ENCODE peak calls at places on chromosome X, in five cellular contexts. M is ovary, N is thyroid gland, Z is H1, R is upper lobe of left lung. J is an unnamed sample.

GRCh38 chrX:78123190-78123589 is 16.3 kb downstream of the TAF9B start:
- DNase-seq in R (no peak), M (no peak), Z (no peak), N (no peak), J (no peak)

GRCh38 chrX:51614353-51614752 is 4.4 kb downstream of the CENPVL3 start:
- DNase-seq in Z (peak; percentile 42), R (no peak), N (no peak), M (no peak), J (no peak)

GRCh38 chrX:44017726-44018125 is 44.5 kb upstream of the NDP start:
- DNase-seq in N (no peak), Z (no peak), R (no peak), M (no peak), J (no peak)

GRCh38 chrX:24156177-24156576 is 6.6 kb downstream of the ZFX start:
- DNase-seq in R (no peak), Z (no peak), M (no peak), N (no peak), J (no peak)

GRCh38 chrX:139332441-139332840 is 198.1 kb upstream of the F9 start:
- DNase-seq in R (no peak), N (no peak), M (no peak), Z (no peak), J (no peak)

GRCh38 chrX:21978346-21978745 is 37.8 kb downstream of the SMS start:
- DNase-seq in M (no peak), Z (no peak), R (no peak), N (no peak), J (no peak)

GRCh38 chrX:1528186-1528883 is 8.7 kb downstream of the P2RY8 start:
- DNase-seq in M (no peak), R (no peak), Z (peak; percentile 30), N (no peak), J (peak; percentile 32)

GRCh38 chrX:17412692-17413091 is 37.7 kb downstream of the NHS start:
- DNase-seq in M (no peak), R (no peak), Z (no peak), N (no peak), J (no peak)

GRCh38 chrX:110924871-110925270 is 129.3 kb upstream of the CHRDL1 start:
- DNase-seq in N (no peak), R (no peak), Z (no peak), M (no peak), J (no peak)

GRCh38 chrX:101774340-101774739 is 114.7 kb upstream of the ARMCX2 start:
- DNase-seq in Z (no peak), N (no peak), M (no peak), R (no peak), J (no peak)

GRCh38 chrX:120468825-120469525 is at the start of gene LAMP2:
- DNase-seq in M (peak; percentile 91), R (peak; percentile 97), N (peak; percentile 90), Z (peak; percentile 79), J (peak; percentile 92)

GRCh38 chrX:106608016-106608415 is 3.8 kb upstream of the RADX start:
- DNase-seq in R (no peak), Z (no peak), M (no peak), N (no peak), J (no peak)

GRCh38 chrX:150476183-150476699 is 92.2 kb upstream of the MTM1 start:
- DNase-seq in M (no peak), N (no peak), Z (no peak), R (no peak), J (no peak)

GRCh38 chrX:139864613-139865012 is 68.2 kb downstream of the ATP11C start:
- DNase-seq in N (no peak), Z (no peak), R (no peak), M (no peak), J (no peak)

GRCh38 chrX:9416562-9417319 is 48.1 kb upstream of the TBL1X start:
- DNase-seq in N (no peak), R (no peak), Z (no peak), M (no peak), J (no peak)

GRCh38 chrX:140087865-140088264 is 122.5 kb upstream of the CXorf66 start:
- DNase-seq in M (no peak), N (no peak), Z (no peak), R (no peak), J (no peak)

GRCh38 chrX:126137899-126138298 is 28.2 kb downstream of the DCAF12L2 start:
- DNase-seq in R (no peak), N (no peak), Z (no peak), M (no peak), J (no peak)

GRCh38 chrX:122133478-122133877 is 1050.6 kb upstream of the GRIA3 start:
- DNase-seq in Z (no peak), R (no peak), N (no peak), M (no peak), J (no peak)

GRCh38 chrX:63430026-63430425 is 78.9 kb upstream of the SPIN4 start:
- DNase-seq in Z (no peak), N (no peak), R (no peak), M (no peak), J (no peak)

GRCh38 chrX:74132265-74132664 is 171.7 kb upstream of the ZCCHC13 start:
- DNase-seq in N (no peak), Z (no peak), M (no peak), R (no peak), J (no peak)

GRCh38 chrX:96453139-96453538 is 231.5 kb upstream of the DIAPH2 start:
- DNase-seq in M (no peak), N (no peak), R (no peak), Z (no peak), J (no peak)

DNA sequence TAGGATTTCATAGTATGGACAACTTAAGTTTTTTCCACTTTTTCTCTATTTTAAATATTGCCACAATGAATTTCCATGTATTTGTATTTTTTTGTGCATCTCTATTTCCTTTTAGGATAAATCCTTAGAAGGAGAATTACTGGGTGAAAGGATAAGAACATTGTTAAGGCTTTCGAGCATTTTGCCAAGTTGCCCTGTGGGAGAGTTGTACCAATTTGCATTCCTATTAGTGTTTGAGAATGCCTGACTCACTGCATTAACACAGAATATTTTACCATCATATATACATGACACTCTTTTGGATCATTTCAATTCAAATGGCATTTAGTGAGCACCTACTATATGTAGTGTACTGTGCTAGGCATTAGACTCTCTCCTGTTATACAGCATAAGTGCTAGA is 57.0 kb downstream of the PLAC1 start:
- DNase-seq in R (no peak), Z (no peak), M (no peak), N (no peak), J (no peak)
- H3K4me1 ChIP-seq in R (no peaks in the 10 kb centered on the region), Z (peaks cover 5% of the 10 kb centered on the region), M (peaks cover 9% of the 10 kb centered on the region), N (peaks cover 19% of the 10 kb centered on the region), J (no peaks in the 10 kb centered on the region)

GRCh38 chrX:107713205-107714195 is 62.1 kb downstream of the TSC22D3 start:
- DNase-seq in Z (no peak), R (no peak), M (peak; percentile 62), N (peak; percentile 64), J (no peak)
- TF ChIP-seq POLR2A in Z (no peak), R (peak; percentile 11), M (no peak), N (no peak), J (no peak)

GRCh38 chrX:66002832-66003680 is 36.8 kb downstream of the VSIG4 start:
- DNase-seq in R (no peak), N (no peak), M (no peak), Z (no peak), J (no peak)

GRCh38 chrX:66004928-66005831 is 34.7 kb downstream of the VSIG4 start:
- DNase-seq in Z (no peak), R (no peak), N (no peak), M (no peak), J (no peak)

GRCh38 chrX:66007851-66008250 is 32.0 kb downstream of the VSIG4 start:
- DNase-seq in Z (no peak), R (no peak), N (no peak), M (no peak), J (no peak)

GRCh38 chrX:66008403-66008970 is 31.4 kb downstream of the VSIG4 start:
- DNase-seq in R (no peak), M (no peak), Z (no peak), N (no peak), J (no peak)

DNA sequence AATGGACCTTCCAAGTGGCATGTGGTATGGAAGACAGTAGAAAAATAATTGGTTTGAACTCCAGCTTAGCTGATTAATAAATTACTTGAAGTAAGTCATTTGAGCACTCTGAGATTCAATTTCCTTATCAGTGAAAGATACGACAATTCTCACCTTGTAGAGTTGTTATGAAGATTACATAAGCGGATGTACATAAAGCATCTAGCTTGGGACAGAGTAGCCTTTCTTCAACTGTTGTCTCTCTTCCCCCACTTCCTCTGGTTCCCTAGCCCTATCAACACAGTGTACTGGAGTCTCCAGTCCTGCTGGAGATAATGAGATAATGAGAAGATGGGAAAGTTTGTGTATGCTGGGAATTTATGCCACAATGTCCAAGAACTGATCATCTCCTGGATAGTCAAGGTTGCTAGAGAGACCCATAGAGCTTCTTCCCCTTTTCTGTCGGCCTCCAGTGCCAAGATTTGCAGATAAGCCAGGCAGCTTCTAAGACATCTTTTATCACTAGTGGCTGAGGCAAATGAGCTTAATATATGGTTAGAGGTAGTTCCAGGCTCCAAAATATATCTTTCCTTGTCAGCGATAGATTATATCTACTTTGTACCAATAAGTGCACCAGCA is 33.9 kb downstream of the VSIG4 start:
- DNase-seq in M (no peak), R (no peak), N (no peak), Z (no peak), J (no peak)
- H3K4me1 ChIP-seq in M (no peaks in the 10 kb centered on the region), R (peaks cover 16% of the 10 kb centered on the region), N (no peaks in the 10 kb centered on the region), Z (no peaks in the 10 kb centered on the region), J (no peaks in the 10 kb centered on the region)

DNA sequence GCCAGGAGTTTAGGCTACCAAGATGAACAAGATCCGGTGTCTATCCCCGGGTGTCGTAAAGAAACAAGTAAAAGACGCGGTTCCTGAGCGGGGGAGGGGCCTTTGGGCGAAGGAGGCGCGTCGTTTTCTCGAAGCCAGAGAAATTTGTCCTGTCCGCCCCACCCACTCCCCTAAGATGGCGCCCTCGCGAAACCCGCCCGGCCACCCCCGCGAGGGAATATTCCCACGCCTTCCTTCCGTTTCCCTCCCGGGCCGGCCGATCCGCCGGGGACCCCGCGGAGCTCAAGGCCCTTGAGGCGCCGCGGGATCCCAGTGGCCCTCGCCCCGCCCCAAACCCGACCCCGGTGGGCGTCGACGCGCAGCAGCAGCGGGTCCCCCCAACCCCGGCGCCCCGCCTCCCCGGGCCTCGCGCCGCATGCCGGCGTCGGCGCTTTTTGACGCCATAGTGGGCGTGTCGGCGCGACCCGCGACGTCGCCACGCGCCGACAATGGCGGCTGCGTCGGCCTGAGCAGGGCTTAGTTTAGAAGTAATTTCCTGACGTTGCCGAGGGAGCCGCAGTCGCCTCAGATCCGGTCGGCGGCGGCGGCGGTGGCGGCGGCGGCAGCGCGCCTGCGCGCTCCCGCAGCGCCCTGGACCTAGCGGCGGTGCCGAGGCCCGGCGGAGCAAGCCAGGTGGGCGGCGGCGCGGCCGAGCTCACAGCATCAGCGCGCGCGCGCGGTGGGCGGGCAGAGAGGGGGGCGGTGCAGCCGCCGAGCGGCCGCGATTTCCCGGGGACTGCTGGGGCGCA is 430 bp upstream of the HTATSF1 start:
- DNase-seq in N (peak; percentile 87), R (peak; percentile 96), Z (peak; percentile 72), M (peak; percentile 89), J (no peak)
- TF ChIP-seq POLR2A in N (no peak), R (peak; percentile 46), Z (peak; percentile 54), M (peak; percentile 45), J (no peak)

GRCh38 chrX:76555269-76555668 is 127.8 kb downstream of the MAGEE1 start:
- DNase-seq in Z (no peak), M (no peak), N (no peak), R (no peak), J (no peak)
- H3K4me1 ChIP-seq in Z (no peaks in the 10 kb centered on the region), M (no peaks in the 10 kb centered on the region), N (no peaks in the 10 kb centered on the region), R (no peaks in the 10 kb centered on the region), J (no peaks in the 10 kb centered on the region)